ENCODE peak calls at places on chromosomes 16 and 17, in four cellular contexts. F is stimulated activated CD8-positive, alpha-beta memory T cell treated with anti-CD3 and anti-CD28 coated beads, Interleukin-7, amount 100 ng/mL, for 1 hour; H is mucosa of gallbladder; G is activated T-helper 9 cell treated with anti-CD3 and anti-CD28 coated beads, Interleukin-2, amount 50 U/mL, for 16 hours. X is an unnamed sample.

GRCh38 chr16:9836118-9836736 is 346.0 kb downstream of the GRIN2A start:
- DNase-seq in G (no peak), H (no peak), F (no peak), X (no peak)

GRCh38 chr17:78293896-78294295 is 62.5 kb downstream of the TMEM235 start:
- DNase-seq in H (no peak), G (no peak), F (no peak), X (no peak)

GRCh38 chr17:60993497-60993896 is 315.8 kb downstream of the BCAS3 start:
- DNase-seq in H (no peak), G (no peak), F (no peak), X (no peak)

GRCh38 chr16:58678716-58679115 is 5.9 kb downstream of the SLC38A7 start:
- DNase-seq in G (no peak), F (no peak), H (peak), X (no peak)

GRCh38 chr16:81486555-81487061 is 42.0 kb downstream of the CMIP start:
- DNase-seq in G (no peak), F (no peak), H (no peak), X (no peak)

GRCh38 chr17:19306160-19307111 is 56.1 kb downstream of the B9D1 start:
- DNase-seq in G (no peak), H (no peak), F (no peak), X (no peak)

GRCh38 chr16:85878875-85879274 is 20.1 kb upstream of the IRF8 start:
- DNase-seq in F (no peak), G (no peak), H (peak), X (no peak)

GRCh38 chr16:70455910-70456309 is 1.5 kb downstream of the FCSK start:
- DNase-seq in G (no peak), H (no peak), F (no peak), X (no peak)

X was measured in thoracic aorta.